ENCODE peak calls at places on chromosomes 4 and X, in ten cellular contexts. One of them, this sample, is unnamed.

GRCh38 chrX:46904626-46905025 is 7.6 kb upstream of the JADE3 start:
- DNase-seq in D341Med: no peak
- DNase-seq in BE2C: no peak
- DNase-seq in Daoy: no peak
- DNase-seq in NAMALWA: no peak
- DNase-seq in stimulated activated naive B cell treated with anti-CD40 and anti-IgM and Interleukin-4, amounts not matched to agents 10 μg/mL and 1 μg/mL and 100 μg/mL, for 72 hours: no peak
- DNase-seq in GM03348: no peak
- DNase-seq in KBM-7: no peak
- DNase-seq in SK-MEL-5: no peak
- DNase-seq in pons: no peak
- DNase-seq in this sample: peak

GRCh38 chr4:84852081-84852480 is 114.4 kb downstream of the WDFY3 start:
- DNase-seq in D341Med: no peak
- DNase-seq in BE2C: no peak
- DNase-seq in Daoy: no peak
- DNase-seq in NAMALWA: no peak
- DNase-seq in stimulated activated naive B cell treated with anti-CD40 and anti-IgM and Interleukin-4, amounts not matched to agents 10 μg/mL and 1 μg/mL and 100 μg/mL, for 72 hours: no peak
- DNase-seq in GM03348: no peak
- DNase-seq in KBM-7: no peak
- DNase-seq in SK-MEL-5: peak
- DNase-seq in pons: peak
- DNase-seq in this sample: peak

GRCh38 chrX:105190252-105190853 is 30.1 kb downstream of the TEX13A start:
- DNase-seq in D341Med: peak
- DNase-seq in BE2C: no peak
- DNase-seq in Daoy: peak
- DNase-seq in NAMALWA: peak
- DNase-seq in stimulated activated naive B cell treated with anti-CD40 and anti-IgM and Interleukin-4, amounts not matched to agents 10 μg/mL and 1 μg/mL and 100 μg/mL, for 72 hours: no peak
- DNase-seq in GM03348: peak
- DNase-seq in KBM-7: peak
- DNase-seq in SK-MEL-5: peak
- DNase-seq in pons: peak
- DNase-seq in this sample: peak

GRCh38 chrX:111779582-111779981 is 96.4 kb upstream of the TRPC5OS start:
- DNase-seq in D341Med: no peak
- DNase-seq in BE2C: no peak
- DNase-seq in Daoy: no peak
- DNase-seq in NAMALWA: no peak
- DNase-seq in stimulated activated naive B cell treated with anti-CD40 and anti-IgM and Interleukin-4, amounts not matched to agents 10 μg/mL and 1 μg/mL and 100 μg/mL, for 72 hours: no peak
- DNase-seq in GM03348: no peak
- DNase-seq in KBM-7: no peak
- DNase-seq in SK-MEL-5: no peak
- DNase-seq in pons: no peak
- DNase-seq in this sample: no peak

GRCh38 chr4:153159728-153160221 is 44.5 kb upstream of the TRIM2 start:
- DNase-seq in D341Med: no peak
- DNase-seq in BE2C: no peak
- DNase-seq in Daoy: no peak
- DNase-seq in NAMALWA: no peak
- DNase-seq in stimulated activated naive B cell treated with anti-CD40 and anti-IgM and Interleukin-4, amounts not matched to agents 10 μg/mL and 1 μg/mL and 100 μg/mL, for 72 hours: no peak
- DNase-seq in GM03348: peak
- DNase-seq in KBM-7: no peak
- DNase-seq in SK-MEL-5: no peak
- DNase-seq in pons: no peak
- DNase-seq in this sample: peak

GRCh38 chr4:20520901-20521300 is 179.4 kb upstream of the PACRGL start:
- DNase-seq in D341Med: no peak
- DNase-seq in BE2C: no peak
- DNase-seq in Daoy: peak
- DNase-seq in NAMALWA: no peak
- DNase-seq in stimulated activated naive B cell treated with anti-CD40 and anti-IgM and Interleukin-4, amounts not matched to agents 10 μg/mL and 1 μg/mL and 100 μg/mL, for 72 hours: no peak
- DNase-seq in GM03348: peak
- DNase-seq in KBM-7: no peak
- DNase-seq in SK-MEL-5: no peak
- DNase-seq in pons: no peak
- DNase-seq in this sample: no peak

GRCh38 chrX:65932173-65933084 is 107.5 kb downstream of the VSIG4 start:
- DNase-seq in D341Med: no peak
- DNase-seq in BE2C: no peak
- DNase-seq in Daoy: peak
- DNase-seq in NAMALWA: peak
- DNase-seq in stimulated activated naive B cell treated with anti-CD40 and anti-IgM and Interleukin-4, amounts not matched to agents 10 μg/mL and 1 μg/mL and 100 μg/mL, for 72 hours: no peak
- DNase-seq in GM03348: no peak
- DNase-seq in KBM-7: no peak
- DNase-seq in SK-MEL-5: peak
- DNase-seq in pons: no peak
- DNase-seq in this sample: no peak

GRCh38 chr4:44320833-44321232 is 127.8 kb downstream of the KCTD8 start:
- DNase-seq in D341Med: no peak
- DNase-seq in BE2C: no peak
- DNase-seq in Daoy: no peak
- DNase-seq in NAMALWA: no peak
- DNase-seq in stimulated activated naive B cell treated with anti-CD40 and anti-IgM and Interleukin-4, amounts not matched to agents 10 μg/mL and 1 μg/mL and 100 μg/mL, for 72 hours: no peak
- DNase-seq in GM03348: no peak
- DNase-seq in KBM-7: no peak
- DNase-seq in SK-MEL-5: no peak
- DNase-seq in pons: no peak
- DNase-seq in this sample: no peak

GRCh38 chr4:113468165-113469022 is 293.1 kb downstream of the CAMK2D start:
- DNase-seq in D341Med: no peak
- DNase-seq in BE2C: peak
- DNase-seq in Daoy: peak
- DNase-seq in NAMALWA: no peak
- DNase-seq in stimulated activated naive B cell treated with anti-CD40 and anti-IgM and Interleukin-4, amounts not matched to agents 10 μg/mL and 1 μg/mL and 100 μg/mL, for 72 hours: no peak
- DNase-seq in GM03348: peak
- DNase-seq in KBM-7: no peak
- DNase-seq in SK-MEL-5: peak
- DNase-seq in pons: peak
- DNase-seq in this sample: peak

GRCh38 chr4:168560184-168560834 is 63.5 kb downstream of the PALLD start:
- DNase-seq in D341Med: no peak
- DNase-seq in BE2C: no peak
- DNase-seq in Daoy: no peak
- DNase-seq in NAMALWA: no peak
- DNase-seq in stimulated activated naive B cell treated with anti-CD40 and anti-IgM and Interleukin-4, amounts not matched to agents 10 μg/mL and 1 μg/mL and 100 μg/mL, for 72 hours: no peak
- DNase-seq in GM03348: no peak
- DNase-seq in KBM-7: no peak
- DNase-seq in SK-MEL-5: no peak
- DNase-seq in pons: no peak
- DNase-seq in this sample: no peak

GRCh38 chrX:147838465-147839131 is 73.1 kb upstream of the FMR1 start:
- DNase-seq in D341Med: no peak
- DNase-seq in BE2C: no peak
- DNase-seq in Daoy: no peak
- DNase-seq in NAMALWA: peak
- DNase-seq in stimulated activated naive B cell treated with anti-CD40 and anti-IgM and Interleukin-4, amounts not matched to agents 10 μg/mL and 1 μg/mL and 100 μg/mL, for 72 hours: no peak
- DNase-seq in GM03348: no peak
- DNase-seq in KBM-7: peak
- DNase-seq in SK-MEL-5: peak
- DNase-seq in pons: no peak
- DNase-seq in this sample: peak

GRCh38 chr4:104425003-104425402 is 69.7 kb downstream of the CXXC4 start:
- DNase-seq in D341Med: no peak
- DNase-seq in BE2C: peak
- DNase-seq in Daoy: no peak
- DNase-seq in NAMALWA: no peak
- DNase-seq in stimulated activated naive B cell treated with anti-CD40 and anti-IgM and Interleukin-4, amounts not matched to agents 10 μg/mL and 1 μg/mL and 100 μg/mL, for 72 hours: no peak
- DNase-seq in GM03348: no peak
- DNase-seq in KBM-7: no peak
- DNase-seq in SK-MEL-5: no peak
- DNase-seq in pons: peak
- DNase-seq in this sample: no peak

GRCh38 chrX:9530848-9531274 is 66.0 kb downstream of the TBL1X start:
- DNase-seq in D341Med: peak
- DNase-seq in BE2C: peak
- DNase-seq in Daoy: peak
- DNase-seq in NAMALWA: peak
- DNase-seq in stimulated activated naive B cell treated with anti-CD40 and anti-IgM and Interleukin-4, amounts not matched to agents 10 μg/mL and 1 μg/mL and 100 μg/mL, for 72 hours: peak
- DNase-seq in GM03348: peak
- DNase-seq in KBM-7: no peak
- DNase-seq in SK-MEL-5: peak
- DNase-seq in pons: peak
- DNase-seq in this sample: peak

GRCh38 chrX:38358274-38358673 is 5.9 kb downstream of the OTC start:
- DNase-seq in D341Med: no peak
- DNase-seq in BE2C: no peak
- DNase-seq in Daoy: no peak
- DNase-seq in NAMALWA: no peak
- DNase-seq in stimulated activated naive B cell treated with anti-CD40 and anti-IgM and Interleukin-4, amounts not matched to agents 10 μg/mL and 1 μg/mL and 100 μg/mL, for 72 hours: no peak
- DNase-seq in GM03348: no peak
- DNase-seq in KBM-7: no peak
- DNase-seq in SK-MEL-5: no peak
- DNase-seq in pons: no peak
- DNase-seq in this sample: peak

GRCh38 chr4:121777625-121778024 is 12.7 kb upstream of the SMIM43 start:
- DNase-seq in D341Med: peak
- DNase-seq in BE2C: no peak
- DNase-seq in Daoy: peak
- DNase-seq in NAMALWA: no peak
- DNase-seq in stimulated activated naive B cell treated with anti-CD40 and anti-IgM and Interleukin-4, amounts not matched to agents 10 μg/mL and 1 μg/mL and 100 μg/mL, for 72 hours: no peak
- DNase-seq in GM03348: no peak
- DNase-seq in KBM-7: peak
- DNase-seq in SK-MEL-5: no peak
- DNase-seq in pons: no peak
- DNase-seq in this sample: no peak

GRCh38 chr4:101222156-101222845 is 125.0 kb downstream of the PPP3CA start:
- DNase-seq in D341Med: no peak
- DNase-seq in BE2C: no peak
- DNase-seq in Daoy: no peak
- DNase-seq in NAMALWA: no peak
- DNase-seq in stimulated activated naive B cell treated with anti-CD40 and anti-IgM and Interleukin-4, amounts not matched to agents 10 μg/mL and 1 μg/mL and 100 μg/mL, for 72 hours: no peak
- DNase-seq in GM03348: no peak
- DNase-seq in KBM-7: no peak
- DNase-seq in SK-MEL-5: no peak
- DNase-seq in pons: no peak
- DNase-seq in this sample: peak

GRCh38 chrX:106921637-106922036 is 1.4 kb downstream of the CLDN2 start:
- DNase-seq in D341Med: no peak
- DNase-seq in BE2C: no peak
- DNase-seq in Daoy: no peak
- DNase-seq in NAMALWA: no peak
- DNase-seq in stimulated activated naive B cell treated with anti-CD40 and anti-IgM and Interleukin-4, amounts not matched to agents 10 μg/mL and 1 μg/mL and 100 μg/mL, for 72 hours: no peak
- DNase-seq in GM03348: no peak
- DNase-seq in KBM-7: no peak
- DNase-seq in SK-MEL-5: no peak
- DNase-seq in pons: no peak
- DNase-seq in this sample: no peak

GRCh38 chr4:1901127-1901526 is 29.9 kb downstream of the NSD2 start:
- DNase-seq in D341Med: no peak
- DNase-seq in BE2C: no peak
- DNase-seq in Daoy: no peak
- DNase-seq in NAMALWA: no peak
- DNase-seq in stimulated activated naive B cell treated with anti-CD40 and anti-IgM and Interleukin-4, amounts not matched to agents 10 μg/mL and 1 μg/mL and 100 μg/mL, for 72 hours: no peak
- DNase-seq in GM03348: no peak
- DNase-seq in KBM-7: no peak
- DNase-seq in SK-MEL-5: no peak
- DNase-seq in pons: no peak
- DNase-seq in this sample: no peak

GRCh38 chr4:140485939-140486338 is 12.2 kb downstream of the MGAT4D start:
- DNase-seq in D341Med: no peak
- DNase-seq in BE2C: no peak
- DNase-seq in Daoy: no peak
- DNase-seq in NAMALWA: no peak
- DNase-seq in stimulated activated naive B cell treated with anti-CD40 and anti-IgM and Interleukin-4, amounts not matched to agents 10 μg/mL and 1 μg/mL and 100 μg/mL, for 72 hours: no peak
- DNase-seq in GM03348: no peak
- DNase-seq in KBM-7: no peak
- DNase-seq in SK-MEL-5: no peak
- DNase-seq in pons: no peak
- DNase-seq in this sample: peak

GRCh38 chr4:1763550-1764080 is 29.5 kb upstream of the FGFR3 start:
- DNase-seq in D341Med: no peak
- DNase-seq in BE2C: no peak
- DNase-seq in Daoy: peak
- DNase-seq in NAMALWA: no peak
- DNase-seq in stimulated activated naive B cell treated with anti-CD40 and anti-IgM and Interleukin-4, amounts not matched to agents 10 μg/mL and 1 μg/mL and 100 μg/mL, for 72 hours: no peak
- DNase-seq in GM03348: peak
- DNase-seq in KBM-7: peak
- DNase-seq in SK-MEL-5: peak
- DNase-seq in pons: peak
- DNase-seq in this sample: peak

GRCh38 chr4:185108185-185108584 is 34.9 kb upstream of the SLC25A4 start:
- DNase-seq in D341Med: no peak
- DNase-seq in BE2C: no peak
- DNase-seq in Daoy: no peak
- DNase-seq in NAMALWA: no peak
- DNase-seq in stimulated activated naive B cell treated with anti-CD40 and anti-IgM and Interleukin-4, amounts not matched to agents 10 μg/mL and 1 μg/mL and 100 μg/mL, for 72 hours: no peak
- DNase-seq in GM03348: no peak
- DNase-seq in KBM-7: no peak
- DNase-seq in SK-MEL-5: no peak
- DNase-seq in pons: no peak
- DNase-seq in this sample: no peak

GRCh38 chr4:142110136-142110535 is 473.8 kb downstream of the IL15 start:
- DNase-seq in D341Med: no peak
- DNase-seq in BE2C: no peak
- DNase-seq in Daoy: no peak
- DNase-seq in NAMALWA: no peak
- DNase-seq in stimulated activated naive B cell treated with anti-CD40 and anti-IgM and Interleukin-4, amounts not matched to agents 10 μg/mL and 1 μg/mL and 100 μg/mL, for 72 hours: no peak
- DNase-seq in GM03348: no peak
- DNase-seq in KBM-7: no peak
- DNase-seq in SK-MEL-5: no peak
- DNase-seq in pons: no peak
- DNase-seq in this sample: peak

GRCh38 chr4:22661443-22661842 is 31.3 kb upstream of the GBA3 start:
- DNase-seq in D341Med: no peak
- DNase-seq in BE2C: no peak
- DNase-seq in Daoy: no peak
- DNase-seq in NAMALWA: no peak
- DNase-seq in stimulated activated naive B cell treated with anti-CD40 and anti-IgM and Interleukin-4, amounts not matched to agents 10 μg/mL and 1 μg/mL and 100 μg/mL, for 72 hours: no peak
- DNase-seq in GM03348: peak
- DNase-seq in KBM-7: no peak
- DNase-seq in SK-MEL-5: no peak
- DNase-seq in pons: no peak
- DNase-seq in this sample: no peak

GRCh38 chr4:140851032-140851636 is 94.9 kb upstream of the TBC1D9 start:
- DNase-seq in D341Med: peak
- DNase-seq in BE2C: peak
- DNase-seq in Daoy: peak
- DNase-seq in NAMALWA: peak
- DNase-seq in stimulated activated naive B cell treated with anti-CD40 and anti-IgM and Interleukin-4, amounts not matched to agents 10 μg/mL and 1 μg/mL and 100 μg/mL, for 72 hours: peak
- DNase-seq in GM03348: peak
- DNase-seq in KBM-7: peak
- DNase-seq in SK-MEL-5: peak
- DNase-seq in pons: peak
- DNase-seq in this sample: peak